ENCODE peak calls at places on chromosomes 11 and 22, in four cellular contexts. One of them, this sample, is unnamed.

GRCh38 chr11:85955531-85955930 is 100.3 kb downstream of the CCDC83 start:
- DNase-seq in effector memory CD4-positive, alpha-beta T cell: no peak
- DNase-seq in fibroblast of lung: peak; percentile 58
- DNase-seq in IMR-90: peak; percentile 78
- DNase-seq in this sample: no peak

GRCh38 chr22:46062971-46063631 is 86.1 kb upstream of the WNT7B start:
- DNase-seq in effector memory CD4-positive, alpha-beta T cell: no peak
- DNase-seq in fibroblast of lung: no peak
- DNase-seq in IMR-90: no peak
- DNase-seq in this sample: no peak

GRCh38 chr22:21448627-21449416 is 18.4 kb upstream of the TMEM191C start:
- DNase-seq in effector memory CD4-positive, alpha-beta T cell: no peak
- DNase-seq in fibroblast of lung: no peak
- DNase-seq in IMR-90: no peak
- DNase-seq in this sample: no peak

GRCh38 chr11:121464352-121464946 is 11.7 kb upstream of the SORL1-AS1 start:
- DNase-seq in effector memory CD4-positive, alpha-beta T cell: peak; percentile 44
- DNase-seq in fibroblast of lung: peak; percentile 85
- DNase-seq in IMR-90: peak; percentile 94
- DNase-seq in this sample: peak; percentile 63

GRCh38 chr11:64852804-64853520 is 8.5 kb upstream of the CDC42BPG start:
- DNase-seq in effector memory CD4-positive, alpha-beta T cell: no peak
- DNase-seq in fibroblast of lung: no peak
- DNase-seq in IMR-90: no peak
- DNase-seq in this sample: no peak

GRCh38 chr11:76672431-76673163 is 2.0 kb upstream of the LRRC32 start:
- DNase-seq in effector memory CD4-positive, alpha-beta T cell: no peak
- DNase-seq in fibroblast of lung: no peak
- DNase-seq in IMR-90: no peak
- DNase-seq in this sample: no peak

GRCh38 chr11:79296113-79296512 is 144.7 kb downstream of the TENM4 start:
- DNase-seq in effector memory CD4-positive, alpha-beta T cell: no peak
- DNase-seq in fibroblast of lung: no peak
- DNase-seq in IMR-90: no peak
- DNase-seq in this sample: no peak

GRCh38 chr11:93529707-93530467 is 13.3 kb downstream of the SMCO4 start:
- DNase-seq in effector memory CD4-positive, alpha-beta T cell: no peak
- DNase-seq in fibroblast of lung: no peak
- DNase-seq in IMR-90: peak; percentile 41
- DNase-seq in this sample: no peak

GRCh38 chr11:119169272-119169719 is 771 bp downstream of the NLRX1 start:
- DNase-seq in effector memory CD4-positive, alpha-beta T cell: no peak
- DNase-seq in fibroblast of lung: peak; percentile 10
- DNase-seq in IMR-90: no peak
- DNase-seq in this sample: no peak

GRCh38 chr11:94815705-94816344 is 47.7 kb downstream of the AMOTL1 start:
- DNase-seq in effector memory CD4-positive, alpha-beta T cell: no peak
- DNase-seq in fibroblast of lung: no peak
- DNase-seq in IMR-90: no peak
- DNase-seq in this sample: no peak
- H3K9me3 ChIP-seq in effector memory CD4-positive, alpha-beta T cell: no peaks in the 10 kb centered on the region
- H3K9me3 ChIP-seq in fibroblast of lung: peaks cover 2% of the 10 kb centered on the region
- H3K9me3 ChIP-seq in IMR-90: no peaks in the 10 kb centered on the region
- H3K9me3 ChIP-seq in this sample: no peaks in the 10 kb centered on the region

GRCh38 chr11:1194231-1194976 is 28.5 kb upstream of the MUC5B start:
- DNase-seq in effector memory CD4-positive, alpha-beta T cell: no peak
- DNase-seq in fibroblast of lung: no peak
- DNase-seq in IMR-90: no peak
- DNase-seq in this sample: no peak

GRCh38 chr11:1193326-1194230 is 29.3 kb upstream of the MUC5B start:
- DNase-seq in effector memory CD4-positive, alpha-beta T cell: no peak
- DNase-seq in fibroblast of lung: no peak
- DNase-seq in IMR-90: no peak
- DNase-seq in this sample: no peak

GRCh38 chr11:1194977-1195689 is 27.7 kb upstream of the MUC5B start:
- DNase-seq in effector memory CD4-positive, alpha-beta T cell: no peak
- DNase-seq in fibroblast of lung: no peak
- DNase-seq in IMR-90: no peak
- DNase-seq in this sample: peak; percentile 1

GRCh38 chr11:1195690-1196515 is 27.0 kb upstream of the MUC5B start:
- DNase-seq in effector memory CD4-positive, alpha-beta T cell: no peak
- DNase-seq in fibroblast of lung: no peak
- DNase-seq in IMR-90: no peak
- DNase-seq in this sample: peak; percentile 3

DNA sequence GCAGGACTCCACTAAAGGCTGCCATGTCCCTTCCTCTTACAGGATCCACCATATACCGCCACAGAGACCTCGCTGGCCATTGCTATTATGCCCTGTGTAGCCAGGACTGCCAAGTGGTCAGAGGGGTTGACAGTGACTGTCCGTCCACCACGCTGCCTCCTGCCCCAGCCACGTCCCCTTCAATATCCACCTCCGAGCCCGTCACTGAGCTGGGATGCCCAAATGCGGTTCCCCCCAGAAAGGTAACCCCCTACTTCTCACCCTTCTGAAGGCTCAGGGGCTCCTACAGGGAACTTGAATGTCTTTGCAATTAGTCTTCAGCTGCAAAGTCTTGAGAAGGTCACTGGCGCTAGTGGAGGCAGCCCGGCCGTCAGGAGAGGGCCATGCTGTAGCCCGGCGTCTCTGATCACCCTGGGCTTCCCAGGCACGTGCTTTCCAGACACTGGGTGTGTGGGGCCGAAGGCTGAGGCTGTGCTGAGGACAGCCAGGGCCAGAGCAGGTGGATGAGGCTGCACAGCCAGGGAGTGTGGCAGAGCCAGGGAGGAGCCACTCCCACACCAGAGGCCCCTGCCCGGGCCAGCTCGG is 30.0 kb upstream of the MUC5B start:
- DNase-seq in effector memory CD4-positive, alpha-beta T cell: no peak
- DNase-seq in fibroblast of lung: no peak
- DNase-seq in IMR-90: no peak
- DNase-seq in this sample: no peak
- H3K9me3 ChIP-seq in effector memory CD4-positive, alpha-beta T cell: no peaks in the 10 kb centered on the region
- H3K9me3 ChIP-seq in fibroblast of lung: no peaks in the 10 kb centered on the region
- H3K9me3 ChIP-seq in IMR-90: peaks cover 10% of the 10 kb centered on the region
- H3K9me3 ChIP-seq in this sample: no peaks in the 10 kb centered on the region

GRCh38 chr22:47797546-47797945 is 1035.1 kb downstream of the TBC1D22A start:
- DNase-seq in effector memory CD4-positive, alpha-beta T cell: no peak
- DNase-seq in fibroblast of lung: no peak
- DNase-seq in IMR-90: no peak
- DNase-seq in this sample: no peak
- H3K9me3 ChIP-seq in effector memory CD4-positive, alpha-beta T cell: no peaks in the 10 kb centered on the region
- H3K9me3 ChIP-seq in fibroblast of lung: no peaks in the 10 kb centered on the region
- H3K9me3 ChIP-seq in IMR-90: peaks cover 57% of the 10 kb centered on the region
- H3K9me3 ChIP-seq in this sample: no peaks in the 10 kb centered on the region

GRCh38 chr11:41051919-41052630 is 407.4 kb downstream of the LRRC4C start:
- DNase-seq in effector memory CD4-positive, alpha-beta T cell: no peak
- DNase-seq in fibroblast of lung: no peak
- DNase-seq in IMR-90: no peak
- DNase-seq in this sample: no peak
- H3K9me3 ChIP-seq in effector memory CD4-positive, alpha-beta T cell: peaks cover 2% of the 10 kb centered on the region
- H3K9me3 ChIP-seq in fibroblast of lung: no peaks in the 10 kb centered on the region
- H3K9me3 ChIP-seq in IMR-90: peaks cover 3% of the 10 kb centered on the region
- H3K9me3 ChIP-seq in this sample: peaks cover 2% of the 10 kb centered on the region

DNA sequence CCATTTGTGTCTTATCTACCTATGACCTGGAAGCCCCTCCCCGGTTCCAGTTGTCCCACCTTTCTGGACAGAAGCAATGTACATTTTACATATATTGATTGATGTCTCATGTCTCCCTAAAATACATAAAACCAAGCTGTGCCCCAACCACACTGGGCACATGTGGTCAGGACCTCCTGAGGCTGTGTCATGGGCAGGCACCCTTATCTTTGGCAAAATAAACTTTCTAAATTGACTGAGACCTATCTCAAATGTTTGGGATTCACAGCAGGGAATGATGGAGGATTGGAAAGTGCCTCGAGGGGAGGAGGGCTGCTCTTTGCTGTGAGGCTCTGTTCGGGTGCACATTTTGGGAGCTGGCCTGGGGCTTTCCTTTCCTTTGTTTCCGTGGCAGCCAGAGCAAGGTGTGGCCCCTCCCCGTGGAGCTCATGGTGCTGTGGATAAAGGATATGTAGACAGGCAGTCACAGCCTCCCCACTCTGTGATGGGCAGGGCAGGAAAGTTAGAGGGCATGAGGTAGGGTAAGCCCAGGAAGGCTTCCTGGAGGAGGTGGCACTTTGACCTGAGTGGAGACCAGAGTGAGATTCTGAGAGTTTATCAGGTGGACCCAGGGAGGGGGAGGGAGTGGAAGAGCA is 615.6 kb downstream of the TBC1D22A start:
- DNase-seq in effector memory CD4-positive, alpha-beta T cell: no peak
- DNase-seq in fibroblast of lung: no peak
- DNase-seq in IMR-90: no peak
- DNase-seq in this sample: no peak
- H3K9me3 ChIP-seq in effector memory CD4-positive, alpha-beta T cell: no peaks in the 10 kb centered on the region
- H3K9me3 ChIP-seq in fibroblast of lung: no peaks in the 10 kb centered on the region
- H3K9me3 ChIP-seq in IMR-90: no peaks in the 10 kb centered on the region
- H3K9me3 ChIP-seq in this sample: no peaks in the 10 kb centered on the region

GRCh38 chr22:47286590-47286989 is 524.1 kb downstream of the TBC1D22A start:
- DNase-seq in effector memory CD4-positive, alpha-beta T cell: no peak
- DNase-seq in fibroblast of lung: no peak
- DNase-seq in IMR-90: no peak
- DNase-seq in this sample: no peak
- H3K9me3 ChIP-seq in effector memory CD4-positive, alpha-beta T cell: no peaks in the 10 kb centered on the region
- H3K9me3 ChIP-seq in fibroblast of lung: no peaks in the 10 kb centered on the region
- H3K9me3 ChIP-seq in IMR-90: peaks cover 4% of the 10 kb centered on the region
- H3K9me3 ChIP-seq in this sample: no peaks in the 10 kb centered on the region

This sample was measured in T-helper 17 cell.